ENCODE peak calls at places on chromosomes 16 and 17, in four cellular contexts. S is kidney glomerular epithelial cell, D is COR-L47, K is tibial nerve. N is an unnamed sample.

GRCh38 chr17:9982159-9982558 is 77.1 kb upstream of the RCVRN start:
- DNase-seq in S (no peak), D (no peak), K (no peak), N (no peak)

GRCh38 chr16:716250-716607 is 1.3 kb downstream of the METRN start:
- DNase-seq in D (peak; percentile 34), K (no peak), S (no peak), N (no peak)

GRCh38 chr17:48605991-48606891 is 1.5 kb upstream of the HOXB6 start:
- DNase-seq in K (no peak), D (no peak), S (no peak), N (no peak)

GRCh38 chr16:9039208-9039607 is 52.2 kb upstream of the HAPSTR1 start:
- DNase-seq in K (no peak), D (no peak), S (no peak), N (no peak)

GRCh38 chr16:11669380-11670146 is 1.3 kb downstream of the SNN start:
- DNase-seq in S (peak; percentile 2), D (no peak), K (peak; percentile 43), N (no peak)

GRCh38 chr17:15289285-15290185 is 24.4 kb upstream of the PMP22 start:
- DNase-seq in S (peak; percentile 70), D (no peak), K (no peak), N (no peak)

GRCh38 chr17:50935201-50936124 is 69.3 kb upstream of the TOB1 start:
- DNase-seq in S (no peak), K (peak; percentile 43), D (no peak), N (peak; percentile 50)

GRCh38 chr17:40333781-40334453 is 24.9 kb downstream of the RARA start:
- DNase-seq in S (no peak), D (no peak), K (no peak), N (no peak)

GRCh38 chr16:70677499-70678120 is 8.2 kb downstream of the MTSS2 start:
- DNase-seq in K (no peak), D (no peak), S (no peak), N (no peak)

GRCh38 chr16:70577256-70577698 is 53.7 kb downstream of the SF3B3 start:
- DNase-seq in S (peak; percentile 95), D (no peak), K (no peak), N (no peak)

GRCh38 chr17:50064253-50064991 is 8.5 kb downstream of the ITGA3 start:
- DNase-seq in S (peak; percentile 93), K (no peak), D (no peak), N (no peak)

GRCh38 chr17:80758793-80759673 is 214.4 kb downstream of the RPTOR start:
- DNase-seq in K (no peak), D (no peak), S (no peak), N (no peak)

GRCh38 chr17:72030067-72030899 is 90.5 kb upstream of the SOX9 start:
- DNase-seq in S (peak; percentile 24), D (peak; percentile 47), K (peak; percentile 8), N (no peak)

GRCh38 chr16:3242709-3243108 is 7.8 kb upstream of the ZNF200 start:
- DNase-seq in S (no peak), K (no peak), D (no peak), N (no peak)

GRCh38 chr17:30924341-30924740 is 2.6 kb downstream of the ADAP2 start:
- DNase-seq in S (no peak), D (no peak), K (no peak), N (no peak)

GRCh38 chr16:68608330-68608729 is 36.8 kb upstream of the CDH3 start:
- DNase-seq in S (no peak), D (no peak), K (no peak), N (no peak)

GRCh38 chr17:77507116-77507885 is 366.5 kb downstream of the SEC14L1 start:
- DNase-seq in D (peak; percentile 5), S (no peak), K (no peak), N (no peak)

GRCh38 chr16:86387461-86388440 is 122.6 kb upstream of the FOXF1 start:
- DNase-seq in D (no peak), S (no peak), K (no peak), N (no peak)

GRCh38 chr16:80027007-80027965 is 426.7 kb upstream of the MAF start:
- DNase-seq in K (peak; percentile 14), D (no peak), S (peak; percentile 95), N (no peak)

GRCh38 chr16:2277466-2278271 is 9.7 kb upstream of the RNPS1 start:
- DNase-seq in K (no peak), S (no peak), D (no peak), N (no peak)

GRCh38 chr17:69358688-69359596 is 32.0 kb upstream of the ABCA5 start:
- DNase-seq in K (no peak), S (no peak), D (peak; percentile 19), N (peak; percentile 9)

GRCh38 chr17:17403899-17404576 is 72.8 kb upstream of the MED9 start:
- DNase-seq in K (no peak), D (peak; percentile 56), S (no peak), N (peak; percentile 93)

GRCh38 chr16:48282636-48283263 is 35.4 kb upstream of the ABCC11 start:
- DNase-seq in D (no peak), K (no peak), S (no peak), N (no peak)

GRCh38 chr17:82318169-82318498 is 726 bp upstream of the CD7 start:
- DNase-seq in S (no peak), K (no peak), D (no peak), N (no peak)

GRCh38 chr16:85360323-85361277 is 248.3 kb upstream of the CIBAR2 start:
- DNase-seq in K (no peak), S (no peak), D (peak; percentile 96), N (peak; percentile 87)

GRCh38 chr16:979859-980594 is 1.5 kb upstream of the SOX8 start:
- DNase-seq in K (no peak), S (no peak), D (no peak), N (no peak)

N was measured in NCI-H2081.